ENCODE peak calls at places on chromosomes 5 and 9, in five cellular contexts. U, G, Z, N and J are unnamed samples.

GRCh38 chr5:133818869-133819600 is 149.4 kb downstream of the C5orf15 start:
- DNase-seq in U (no peak), G (no peak), Z (no peak), N (no peak), J (no peak)

GRCh38 chr5:24642022-24642421 is 2.8 kb downstream of the CDH10 start:
- DNase-seq in U (no peak), G (peak; percentile 0), Z (no peak), N (peak; percentile 8), J (no peak)

GRCh38 chr9:31597977-31598376 is 786.5 kb upstream of the ACO1 start:
- DNase-seq in U (no peak), G (no peak), Z (no peak), N (peak; percentile 90), J (no peak)

GRCh38 chr5:106727071-106727470 is 943.7 kb downstream of the EFNA5 start:
- DNase-seq in U (no peak), G (no peak), Z (no peak), N (no peak), J (no peak)

GRCh38 chr5:132136906-132137305 is 63.3 kb downstream of the CSF2 start:
- DNase-seq in U (no peak), G (no peak), Z (no peak), N (peak; percentile 96), J (no peak)

GRCh38 chr9:96626912-96627311 is 7.3 kb upstream of the CDC14B start:
- DNase-seq in U (no peak), G (no peak), Z (no peak), N (no peak), J (no peak)

GRCh38 chr5:102713278-102713677 is 41.8 kb upstream of the PAM start:
- DNase-seq in U (no peak), G (no peak), Z (no peak), N (no peak), J (no peak)

GRCh38 chr9:135614821-135615665 is 24.3 kb downstream of the GLT6D1 start:
- DNase-seq in U (no peak), G (peak; percentile 38), Z (no peak), N (no peak), J (no peak)

GRCh38 chr9:132404228-132404881 is 2.3 kb downstream of the TTF1 start:
- DNase-seq in U (no peak), G (no peak), Z (no peak), N (no peak), J (no peak)

GRCh38 chr5:31477971-31478370 is 53.9 kb downstream of the DROSHA start:
- DNase-seq in U (no peak), G (no peak), Z (no peak), N (no peak), J (no peak)

GRCh38 chr9:6226696-6227095 is 11.1 kb downstream of the IL33 start:
- DNase-seq in U (no peak), G (no peak), Z (no peak), N (peak; percentile 82), J (no peak)

GRCh38 chr9:114387678-114388431 is at the start of gene AKNA:
- DNase-seq in U (peak; percentile 76), G (no peak), Z (peak; percentile 91), N (peak; percentile 28), J (peak; percentile 91)

GRCh38 chr5:158739941-158740340 is 359.8 kb downstream of the EBF1 start:
- DNase-seq in U (no peak), G (no peak), Z (no peak), N (no peak), J (no peak)

GRCh38 chr9:107989099-107989498 is 499.5 kb upstream of the KLF4 start:
- DNase-seq in U (no peak), G (no peak), Z (no peak), N (no peak), J (no peak)

GRCh38 chr9:133125706-133126696 is 5.0 kb upstream of the RALGDS start:
- DNase-seq in U (peak; percentile 57), G (peak; percentile 56), Z (no peak), N (no peak), J (no peak)

GRCh38 chr9:123438821-123439220 is 82.8 kb downstream of the CRB2 start:
- DNase-seq in U (no peak), G (no peak), Z (no peak), N (no peak), J (no peak)

GRCh38 chr9:83629433-83630104 is 6.6 kb downstream of the IDNK start:
- DNase-seq in U (no peak), G (no peak), Z (no peak), N (no peak), J (no peak)

GRCh38 chr9:76297721-76298239 is 96.4 kb downstream of the RFK start:
- DNase-seq in U (peak; percentile 33), G (no peak), Z (no peak), N (no peak), J (no peak)

GRCh38 chr5:134502259-134502658 is 23.2 kb upstream of the JADE2 start:
- DNase-seq in U (no peak), G (no peak), Z (no peak), N (no peak), J (no peak)

GRCh38 chr9:135101486-135101885 is 14.0 kb downstream of the OLFM1 start:
- DNase-seq in U (no peak), G (no peak), Z (no peak), N (no peak), J (peak; percentile 23)

GRCh38 chr5:78568676-78569075 is 79.9 kb downstream of the LHFPL2 start:
- DNase-seq in U (no peak), G (no peak), Z (no peak), N (no peak), J (no peak)

GRCh38 chr5:52925001-52925400 is 64.2 kb upstream of the ITGA2 start:
- DNase-seq in U (no peak), G (no peak), Z (no peak), N (no peak), J (no peak)

GRCh38 chr5:126460459-126460858 is 37.2 kb downstream of the GRAMD2B start:
- DNase-seq in U (no peak), G (no peak), Z (no peak), N (no peak), J (no peak)